ENCODE peak calls at places on chromosomes 2 and 18, in four cellular contexts. E is SK-N-SH, G is K562, M is GM12878. Z is an unnamed sample.

GRCh38 chr2:127101048-127101611 is 5.8 kb downstream of the BIN1 start:
- DNase-seq in G (no peak), E (no peak), M (no peak), Z (no peak)

GRCh38 chr2:231342111-231342711 is 53.3 kb upstream of the B3GNT7 start:
- DNase-seq in G (no peak), E (no peak), M (no peak), Z (no peak)

GRCh38 chr2:231190531-231191197 is 7.8 kb upstream of the ARMC9 start:
- DNase-seq in G (no peak), M (no peak), E (no peak), Z (peak; percentile 70)

GRCh38 chr2:195658541-195658890 is 1.5 kb downstream of the SLC39A10 start:
- DNase-seq in G (no peak), M (no peak), E (peak; percentile 10), Z (no peak)

GRCh38 chr2:232876071-232876977 is 6.3 kb downstream of the SNORC start:
- DNase-seq in M (no peak), E (peak; percentile 88), G (no peak), Z (peak; percentile 53)

GRCh38 chr2:170814551-170815245 is 2.0 kb upstream of the GAD1 start:
- DNase-seq in E (no peak), M (no peak), G (no peak), Z (peak; percentile 47)

GRCh38 chr2:41038408-41038807 is 586.5 kb upstream of the SLC8A1 start:
- DNase-seq in E (no peak), G (no peak), M (no peak), Z (no peak)

GRCh38 chr2:123720760-123721159 is 304.3 kb upstream of the CNTNAP5 start:
- DNase-seq in G (no peak), M (no peak), E (no peak), Z (no peak)

GRCh38 chr2:176902454-176902853 is 310.1 kb upstream of the HNRNPA3 start:
- DNase-seq in G (no peak), M (no peak), E (no peak), Z (no peak)

DNA sequence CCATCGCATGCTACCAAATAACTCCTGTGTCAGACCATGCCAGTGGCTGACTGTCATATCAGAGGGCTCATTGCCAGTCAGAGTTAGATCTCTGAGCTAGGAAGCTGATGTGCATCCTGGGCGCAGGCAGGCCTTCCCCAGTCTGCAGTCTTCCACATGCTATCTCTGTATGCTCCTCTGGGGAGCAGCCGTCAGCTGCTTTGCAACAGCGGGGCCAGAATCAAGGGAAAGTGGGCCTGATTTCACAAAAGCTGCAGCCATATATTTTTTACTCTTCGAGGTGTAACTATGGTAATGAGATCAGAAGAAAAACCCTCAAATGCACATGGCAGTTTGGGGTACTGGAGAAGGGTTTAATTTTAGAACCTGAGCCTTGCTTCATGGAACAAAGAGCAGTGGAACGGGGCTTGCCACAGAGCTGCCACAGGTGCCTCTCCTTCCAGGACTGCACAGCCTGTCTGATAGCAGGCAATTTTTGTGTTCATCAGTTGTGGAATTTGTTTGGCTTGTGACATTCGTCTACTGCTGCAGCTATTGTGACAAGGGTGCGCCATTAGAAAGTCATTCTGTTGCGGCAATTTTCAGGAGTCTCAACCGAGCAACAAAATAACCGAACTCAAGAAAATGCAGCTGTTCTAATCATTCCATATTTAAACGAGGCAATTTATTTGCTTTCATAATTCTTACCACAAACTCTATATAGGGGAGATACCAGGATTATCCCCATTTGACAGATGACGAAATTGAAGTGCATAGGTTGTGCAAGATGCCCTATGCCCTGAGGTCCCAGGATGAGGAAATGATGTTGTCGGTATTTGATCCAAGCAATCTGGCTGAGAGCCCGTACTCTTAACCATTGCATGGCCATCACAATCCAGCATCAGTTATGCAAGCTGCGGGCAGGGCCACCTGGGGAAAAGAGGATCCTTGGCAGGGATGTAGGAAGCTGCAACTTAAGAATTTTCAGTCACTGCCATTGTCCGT is 109.6 kb upstream of the CYRIA start:
- DNase-seq in G (no peak), E (peak; percentile 60), M (no peak), Z (peak; percentile 39)
- TF ChIP-seq USF1 in G (no peak), E (no peak), M (no peak), Z (no peak)

GRCh38 chr2:70340921-70341765 is 39.3 kb upstream of the FAM136A start:
- DNase-seq in G (peak; percentile 81), M (no peak), E (peak; percentile 76), Z (peak; percentile 53)
- TF ChIP-seq USF1 in G (no peak), M (no peak), E (no peak), Z (no peak)

GRCh38 chr2:152047826-152048476 is 50.9 kb downstream of the CACNB4 start:
- DNase-seq in E (peak; percentile 21), M (no peak), G (peak; percentile 52), Z (no peak)
- TF ChIP-seq USF1 in E (no peak), M (no peak), G (no peak), Z (no peak)

GRCh38 chr2:88614497-88615157 is 12.6 kb downstream of the EIF2AK3 start:
- DNase-seq in G (no peak), M (peak; percentile 76), E (no peak), Z (no peak)
- TF ChIP-seq USF1 in G (no peak), M (no peak), E (no peak), Z (no peak)

GRCh38 chr2:128735296-128735960 is 416.8 kb upstream of the HS6ST1 start:
- DNase-seq in E (no peak), M (no peak), G (peak; percentile 22), Z (peak; percentile 42)

GRCh38 chr2:128738446-128739110 is 419.9 kb upstream of the HS6ST1 start:
- DNase-seq in E (no peak), G (no peak), M (no peak), Z (no peak)

GRCh38 chr2:128736046-128736688 is 417.5 kb upstream of the HS6ST1 start:
- DNase-seq in E (peak; percentile 30), G (no peak), M (no peak), Z (no peak)

GRCh38 chr2:128737546-128737826 is 418.8 kb upstream of the HS6ST1 start:
- DNase-seq in G (no peak), M (no peak), E (no peak), Z (no peak)

DNA sequence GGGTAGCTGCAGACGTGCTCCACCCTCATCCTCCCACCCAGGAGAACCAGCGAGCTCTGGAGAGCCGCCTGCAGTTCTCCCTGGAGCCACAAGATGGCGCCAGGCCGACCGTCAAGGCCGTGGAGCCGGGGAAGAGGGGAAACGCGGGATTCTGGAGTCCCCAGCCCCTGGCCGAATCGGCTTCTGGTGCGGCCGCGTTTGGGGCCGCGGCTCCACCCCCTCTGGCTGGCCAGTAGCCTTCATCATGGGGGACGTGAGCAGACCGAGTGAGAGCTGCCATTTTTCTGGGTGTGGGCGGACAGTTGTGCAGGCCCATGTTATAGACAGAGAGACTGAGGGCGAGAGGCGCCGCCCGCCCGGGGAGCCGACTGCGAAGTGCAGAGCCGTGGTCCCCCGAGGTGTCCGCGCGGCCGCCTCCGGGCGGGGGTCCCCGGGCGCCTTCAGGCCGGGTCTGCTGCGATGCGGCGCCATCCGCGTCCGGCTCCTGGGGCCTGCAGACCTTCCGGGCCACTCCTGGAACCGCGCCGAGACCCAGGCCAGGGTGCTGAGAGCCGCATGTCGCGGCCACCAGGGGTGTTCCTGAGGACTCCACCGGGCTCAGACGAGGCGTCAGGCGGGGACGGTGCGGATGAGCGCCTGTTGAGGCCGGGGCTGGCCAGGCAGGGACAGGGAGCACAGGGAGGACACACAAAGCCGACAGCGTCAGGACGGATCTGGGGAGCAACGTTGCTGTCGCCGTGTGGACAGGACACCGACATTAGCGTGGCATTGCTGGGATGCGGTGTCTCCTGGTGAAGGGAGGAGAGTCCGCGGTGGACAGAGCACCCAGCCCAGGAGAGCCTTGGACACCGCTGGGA is 418.2 kb upstream of the HS6ST1 start:
- DNase-seq in M (no peak), E (peak; percentile 95), G (peak; percentile 88), Z (peak; percentile 92)
- TF ChIP-seq USF1 in M (no peak), E (no peak), G (no peak), Z (no peak)

DNA sequence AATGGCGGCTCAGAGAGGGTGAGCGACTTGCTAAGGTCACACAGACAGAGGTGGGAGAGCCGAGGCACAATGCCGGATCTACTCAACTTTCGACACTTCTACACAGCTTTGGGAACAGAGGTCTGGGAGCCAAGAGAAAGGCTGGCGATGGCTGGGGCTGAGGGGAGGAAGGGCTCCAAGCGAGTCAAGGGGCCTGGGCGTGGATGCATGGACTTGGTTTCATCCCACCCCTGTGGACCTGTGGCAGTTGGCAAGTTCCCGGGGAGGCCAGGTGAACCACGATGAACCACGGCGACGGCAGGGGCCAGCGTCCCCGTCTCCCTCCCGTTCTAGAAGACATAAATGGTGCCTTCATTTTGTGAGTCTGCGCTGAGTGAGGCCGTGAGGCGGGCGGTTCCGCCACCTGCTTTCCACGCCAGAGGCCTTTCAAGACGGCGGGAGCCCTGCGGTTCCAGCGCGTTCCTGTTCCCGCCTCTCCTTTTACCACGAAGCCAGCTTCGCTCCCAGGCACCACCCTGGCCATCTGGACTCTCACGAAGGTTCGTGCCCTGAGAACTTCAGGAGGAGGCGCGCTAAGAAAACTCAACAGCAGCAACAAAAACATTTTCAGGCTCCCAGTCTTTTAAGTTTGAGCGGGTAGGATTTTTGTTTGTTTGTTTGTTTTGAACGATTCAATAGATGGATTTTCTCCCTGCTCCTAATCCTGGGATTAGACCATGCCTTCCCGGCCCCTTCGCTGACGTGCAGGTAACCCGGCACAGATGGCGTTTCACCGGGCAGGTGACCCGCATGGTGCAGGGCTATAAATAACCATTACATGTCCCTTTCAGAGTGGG is 46.6 kb downstream of the EDAR start:
- DNase-seq in M (no peak), G (no peak), E (no peak), Z (no peak)
- TF ChIP-seq USF1 in M (no peak), G (no peak), E (no peak), Z (no peak)

GRCh38 chr2:217934321-217935131 is 68.3 kb downstream of the TNS1 start:
- DNase-seq in G (no peak), M (no peak), E (no peak), Z (no peak)
- TF ChIP-seq USF1 in G (no peak), M (no peak), E (no peak), Z (no peak)

GRCh38 chr2:135703300-135703699 is 38.4 kb upstream of the UBXN4 start:
- DNase-seq in M (no peak), E (no peak), G (no peak), Z (no peak)
- TF ChIP-seq USF1 in M (no peak), E (no peak), G (no peak), Z (no peak)

GRCh38 chr18:1805526-1805925 is 765.8 kb downstream of the METTL4 start:
- DNase-seq in G (no peak), E (no peak), M (no peak), Z (no peak)
- TF ChIP-seq USF1 in G (no peak), E (no peak), M (no peak), Z (no peak)

GRCh38 chr2:175560521-175561164 is 379.1 kb upstream of the ATP5MC3 start:
- DNase-seq in E (no peak), G (no peak), M (no peak), Z (no peak)
- TF ChIP-seq USF1 in E (no peak), G (no peak), M (no peak), Z (no peak)